ENCODE peak calls at places on chromosomes 3 and 15, in six cellular contexts. One of them, this sample, is unnamed.

GRCh38 chr3:137191133-137191923 is 233.5 kb downstream of the IL20RB start:
- DNase-seq in WTC11: no peak
- DNase-seq in SK-N-SH: no peak
- DNase-seq in A549: no peak
- DNase-seq in K562: no peak
- DNase-seq in NB4: no peak
- DNase-seq in this sample: no peak

GRCh38 chr3:155370764-155371503 is 77.5 kb upstream of the STRIT1 start:
- DNase-seq in WTC11: no peak
- DNase-seq in SK-N-SH: no peak
- DNase-seq in A549: no peak
- DNase-seq in K562: no peak
- DNase-seq in NB4: no peak
- DNase-seq in this sample: no peak

GRCh38 chr3:124097362-124098120 is 105.6 kb upstream of the ROPN1 start:
- DNase-seq in WTC11: no peak
- DNase-seq in SK-N-SH: no peak
- DNase-seq in A549: no peak
- DNase-seq in K562: no peak
- DNase-seq in NB4: no peak
- DNase-seq in this sample: no peak

GRCh38 chr3:66428733-66429132 is 72.1 kb downstream of the LRIG1 start:
- DNase-seq in WTC11: no peak
- DNase-seq in SK-N-SH: peak
- DNase-seq in A549: peak
- DNase-seq in K562: no peak
- DNase-seq in NB4: peak
- DNase-seq in this sample: no peak

GRCh38 chr3:99945328-99945995 is 127.8 kb downstream of the CMSS1 start:
- DNase-seq in WTC11: no peak
- DNase-seq in SK-N-SH: no peak
- DNase-seq in A549: no peak
- DNase-seq in K562: no peak
- DNase-seq in NB4: no peak
- DNase-seq in this sample: no peak

GRCh38 chr3:161372321-161373260 is 1.3 kb upstream of the SPTSSB start:
- DNase-seq in WTC11: peak
- DNase-seq in SK-N-SH: peak
- DNase-seq in A549: no peak
- DNase-seq in K562: no peak
- DNase-seq in NB4: no peak
- DNase-seq in this sample: peak

GRCh38 chr3:46490338-46491084 is 7.3 kb upstream of the RTP3 start:
- DNase-seq in WTC11: no peak
- DNase-seq in SK-N-SH: no peak
- DNase-seq in A549: no peak
- DNase-seq in K562: no peak
- DNase-seq in NB4: peak
- DNase-seq in this sample: no peak

GRCh38 chr3:32797776-32798175 is 20.0 kb upstream of the TRIM71 start:
- DNase-seq in WTC11: no peak
- DNase-seq in SK-N-SH: no peak
- DNase-seq in A549: no peak
- DNase-seq in K562: no peak
- DNase-seq in NB4: no peak
- DNase-seq in this sample: no peak

GRCh38 chr3:155335955-155336354 is 42.5 kb upstream of the STRIT1 start:
- DNase-seq in WTC11: no peak
- DNase-seq in SK-N-SH: no peak
- DNase-seq in A549: no peak
- DNase-seq in K562: no peak
- DNase-seq in NB4: no peak
- DNase-seq in this sample: no peak

GRCh38 chr15:100686725-100687488 is 84.5 kb downstream of the ASB7 start:
- DNase-seq in WTC11: no peak
- DNase-seq in SK-N-SH: no peak
- DNase-seq in A549: no peak
- DNase-seq in K562: no peak
- DNase-seq in NB4: no peak
- DNase-seq in this sample: no peak

GRCh38 chr3:69033470-69033869 is 18.7 kb downstream of the TMF1 start:
- DNase-seq in WTC11: no peak
- DNase-seq in SK-N-SH: no peak
- DNase-seq in A549: no peak
- DNase-seq in K562: no peak
- DNase-seq in NB4: no peak
- DNase-seq in this sample: no peak

GRCh38 chr15:85397926-85398325 is 17.5 kb downstream of the AKAP13 start:
- DNase-seq in WTC11: no peak
- DNase-seq in SK-N-SH: no peak
- DNase-seq in A549: no peak
- DNase-seq in K562: no peak
- DNase-seq in NB4: no peak
- DNase-seq in this sample: no peak

GRCh38 chr3:149977391-149977790 is 6.7 kb upstream of the PFN2 start:
- DNase-seq in WTC11: no peak
- DNase-seq in SK-N-SH: no peak
- DNase-seq in A549: no peak
- DNase-seq in K562: no peak
- DNase-seq in NB4: no peak
- DNase-seq in this sample: no peak

GRCh38 chr3:121883507-121883906 is 10.7 kb upstream of the SLC15A2 start:
- DNase-seq in WTC11: no peak
- DNase-seq in SK-N-SH: peak
- DNase-seq in A549: peak
- DNase-seq in K562: peak
- DNase-seq in NB4: peak
- DNase-seq in this sample: peak

GRCh38 chr15:57288926-57289650 is 87.2 kb upstream of the CGNL1 start:
- DNase-seq in WTC11: no peak
- DNase-seq in SK-N-SH: no peak
- DNase-seq in A549: no peak
- DNase-seq in K562: no peak
- DNase-seq in NB4: peak
- DNase-seq in this sample: no peak

GRCh38 chr3:45029216-45029615 is 3.1 kb downstream of the CLEC3B start:
- DNase-seq in WTC11: no peak
- DNase-seq in SK-N-SH: no peak
- DNase-seq in A549: no peak
- DNase-seq in K562: no peak
- DNase-seq in NB4: no peak
- DNase-seq in this sample: no peak

GRCh38 chr15:99106417-99107220 is 1.7 kb downstream of the SYNM start:
- DNase-seq in WTC11: no peak
- DNase-seq in SK-N-SH: no peak
- DNase-seq in A549: no peak
- DNase-seq in K562: no peak
- DNase-seq in NB4: no peak
- DNase-seq in this sample: no peak

GRCh38 chr15:99102332-99103235 is 2.3 kb upstream of the SYNM start:
- DNase-seq in WTC11: no peak
- DNase-seq in SK-N-SH: peak
- DNase-seq in A549: no peak
- DNase-seq in K562: no peak
- DNase-seq in NB4: no peak
- DNase-seq in this sample: no peak

GRCh38 chr15:99103279-99103678 is 1.6 kb upstream of the SYNM start:
- DNase-seq in WTC11: no peak
- DNase-seq in SK-N-SH: no peak
- DNase-seq in A549: no peak
- DNase-seq in K562: no peak
- DNase-seq in NB4: no peak
- DNase-seq in this sample: no peak

GRCh38 chr15:99104788-99105515 is at the start of gene SYNM:
- DNase-seq in WTC11: peak
- DNase-seq in SK-N-SH: peak
- DNase-seq in A549: peak
- DNase-seq in K562: peak
- DNase-seq in NB4: peak
- DNase-seq in this sample: peak

DNA sequence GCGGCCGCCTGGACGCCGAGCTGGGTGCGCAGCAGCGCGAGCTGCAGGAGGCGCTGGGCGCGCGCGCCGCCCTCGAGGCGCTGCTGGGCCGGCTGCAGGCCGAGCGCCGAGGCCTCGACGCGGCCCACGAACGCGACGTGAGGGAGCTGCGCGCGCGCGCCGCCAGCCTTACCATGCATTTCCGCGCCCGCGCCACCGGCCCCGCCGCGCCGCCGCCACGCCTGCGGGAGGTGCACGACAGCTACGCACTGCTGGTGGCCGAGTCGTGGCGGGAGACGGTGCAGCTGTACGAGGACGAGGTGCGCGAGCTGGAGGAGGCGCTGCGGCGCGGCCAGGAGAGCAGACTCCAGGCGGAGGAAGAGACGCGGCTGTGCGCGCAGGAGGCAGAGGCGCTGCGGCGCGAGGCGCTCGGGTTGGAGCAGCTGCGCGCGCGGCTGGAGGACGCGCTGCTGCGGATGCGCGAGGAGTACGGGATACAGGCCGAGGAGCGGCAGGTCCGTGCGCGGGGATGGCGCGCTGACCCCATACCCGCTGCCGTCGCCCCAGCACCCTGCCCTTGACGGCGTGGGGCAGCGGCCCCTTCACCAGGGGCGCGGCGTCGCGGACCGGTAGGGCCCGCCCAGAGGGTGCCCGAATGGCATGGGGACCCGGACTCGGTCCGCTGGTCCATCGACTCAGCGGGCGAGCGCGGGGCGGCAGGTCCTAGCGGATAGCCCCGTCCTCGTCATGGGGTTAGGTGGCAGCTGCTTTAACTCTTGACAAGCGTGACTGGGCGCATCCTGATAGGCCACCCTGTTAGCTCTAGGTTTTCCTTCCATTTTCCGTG is 849 bp downstream of the SYNM start:
- DNase-seq in WTC11: peak
- DNase-seq in SK-N-SH: peak
- DNase-seq in A549: peak
- DNase-seq in K562: no peak
- DNase-seq in NB4: peak
- DNase-seq in this sample: no peak
- TF ChIP-seq MAX in WTC11: peak
- TF ChIP-seq MAX in SK-N-SH: peak
- TF ChIP-seq MAX in A549: peak
- TF ChIP-seq MAX in K562: no peak
- TF ChIP-seq MAX in NB4: no peak
- TF ChIP-seq MAX in this sample: no peak

GRCh38 chr15:67861983-67862382 is 22.1 kb upstream of the RNU6-1 start:
- DNase-seq in WTC11: no peak
- DNase-seq in SK-N-SH: peak
- DNase-seq in A549: no peak
- DNase-seq in K562: no peak
- DNase-seq in NB4: no peak
- DNase-seq in this sample: no peak

GRCh38 chr15:67865331-67865730 is 25.5 kb upstream of the RNU6-1 start:
- DNase-seq in WTC11: no peak
- DNase-seq in SK-N-SH: no peak
- DNase-seq in A549: no peak
- DNase-seq in K562: no peak
- DNase-seq in NB4: no peak
- DNase-seq in this sample: no peak

GRCh38 chr15:67862771-67863441 is 23.1 kb upstream of the RNU6-1 start:
- DNase-seq in WTC11: no peak
- DNase-seq in SK-N-SH: no peak
- DNase-seq in A549: no peak
- DNase-seq in K562: no peak
- DNase-seq in NB4: no peak
- DNase-seq in this sample: no peak

GRCh38 chr15:67865766-67866165 is 25.9 kb upstream of the RNU6-1 start:
- DNase-seq in WTC11: no peak
- DNase-seq in SK-N-SH: no peak
- DNase-seq in A549: no peak
- DNase-seq in K562: no peak
- DNase-seq in NB4: no peak
- DNase-seq in this sample: no peak

DNA sequence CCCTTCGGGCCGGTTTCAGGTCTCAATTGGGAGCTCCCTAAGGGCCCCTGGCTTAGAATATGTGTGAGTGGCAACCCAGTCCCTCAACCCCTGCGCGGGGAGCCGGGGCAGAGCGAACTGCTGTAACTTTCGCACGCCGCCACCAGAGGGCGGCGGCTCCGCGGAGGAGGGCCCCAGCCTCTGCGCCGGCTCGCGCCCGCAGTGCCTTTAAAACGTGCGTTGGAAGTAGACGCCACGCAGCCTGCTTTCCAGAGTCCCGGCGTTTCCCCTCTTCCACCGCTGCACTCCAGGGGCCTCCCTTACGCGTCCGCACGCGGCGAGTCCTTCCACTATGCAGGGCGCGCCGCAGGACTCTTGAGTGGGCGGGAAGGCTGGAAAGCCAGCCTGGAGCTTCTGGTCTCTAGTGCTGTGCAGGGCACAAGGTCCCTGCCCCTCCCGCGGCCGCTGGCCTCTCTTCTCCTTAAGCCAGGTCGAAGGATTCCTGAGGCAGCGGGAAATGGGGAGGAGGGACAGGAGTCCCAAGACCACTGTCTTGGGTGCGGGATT is 23.7 kb upstream of the RNU6-1 start:
- DNase-seq in WTC11: peak
- DNase-seq in SK-N-SH: peak
- DNase-seq in A549: peak
- DNase-seq in K562: peak
- DNase-seq in NB4: peak
- DNase-seq in this sample: peak
- TF ChIP-seq MAX in WTC11: peak
- TF ChIP-seq MAX in SK-N-SH: peak
- TF ChIP-seq MAX in A549: peak
- TF ChIP-seq MAX in K562: peak
- TF ChIP-seq MAX in NB4: peak
- TF ChIP-seq MAX in this sample: peak

GRCh38 chr15:71186267-71186666 is 71.0 kb downstream of the THSD4 start:
- DNase-seq in WTC11: no peak
- DNase-seq in SK-N-SH: no peak
- DNase-seq in A549: no peak
- DNase-seq in K562: no peak
- DNase-seq in NB4: no peak
- DNase-seq in this sample: no peak
- TF ChIP-seq MAX in WTC11: no peak
- TF ChIP-seq MAX in SK-N-SH: no peak
- TF ChIP-seq MAX in A549: no peak
- TF ChIP-seq MAX in K562: no peak
- TF ChIP-seq MAX in NB4: no peak
- TF ChIP-seq MAX in this sample: no peak

GRCh38 chr3:117600112-117600511 is 890.5 kb downstream of the TUSC7 start:
- DNase-seq in WTC11: peak
- DNase-seq in SK-N-SH: no peak
- DNase-seq in A549: no peak
- DNase-seq in K562: no peak
- DNase-seq in NB4: no peak
- DNase-seq in this sample: no peak
- TF ChIP-seq MAX in WTC11: no peak
- TF ChIP-seq MAX in SK-N-SH: no peak
- TF ChIP-seq MAX in A549: no peak
- TF ChIP-seq MAX in K562: no peak
- TF ChIP-seq MAX in NB4: no peak
- TF ChIP-seq MAX in this sample: no peak

This sample was measured in HCT116.